ENCODE peak calls at places on chromosome 13, in ten cellular contexts. A, C, I, L, V, Y, P, T, N and S are unnamed samples.

GRCh38 chr13:45464141-45464686 is 525 bp upstream of the COG3 start:
- DNase-seq in A (no peak), C (no peak), I (no peak), L (no peak), V (no peak), Y (peak), P (no peak), T (peak), N (no peak), S (no peak)

GRCh38 chr13:87498681-87499080 is 172.5 kb upstream of the SLITRK5 start:
- DNase-seq in A (no peak), C (no peak), I (no peak), L (peak), V (no peak), Y (no peak), P (no peak), T (no peak), N (no peak), S (no peak)

GRCh38 chr13:60169239-60170031 is 5.7 kb upstream of the DIAPH3 start:
- DNase-seq in A (no peak), C (no peak), I (no peak), L (no peak), V (no peak), Y (no peak), P (no peak), T (no peak), N (no peak), S (no peak)

GRCh38 chr13:87677334-87678234 is 6.4 kb downstream of the SLITRK5 start:
- DNase-seq in A (no peak), C (peak), I (no peak), L (peak), V (peak), Y (no peak), P (peak), T (peak), N (peak), S (peak)

GRCh38 chr13:95207769-95208366 is 93.4 kb downstream of the ABCC4 start:
- DNase-seq in A (no peak), C (peak), I (no peak), L (no peak), V (no peak), Y (no peak), P (no peak), T (no peak), N (no peak), S (no peak)

GRCh38 chr13:95644611-95645052 is at the start of gene DZIP1:
- DNase-seq in A (peak), C (peak), I (no peak), L (peak), V (peak), Y (peak), P (peak), T (peak), N (peak), S (peak)

GRCh38 chr13:89393758-89394157 is 1722.6 kb downstream of the SLITRK5 start:
- DNase-seq in A (no peak), C (no peak), I (no peak), L (no peak), V (no peak), Y (no peak), P (no peak), T (no peak), N (no peak), S (no peak)

GRCh38 chr13:39773833-39774232 is 118.4 kb downstream of the COG6 start:
- DNase-seq in A (no peak), C (no peak), I (no peak), L (no peak), V (no peak), Y (no peak), P (no peak), T (no peak), N (no peak), S (no peak)

GRCh38 chr13:44141213-44141724 is 232.4 kb upstream of the SERP2 start:
- DNase-seq in A (no peak), C (peak), I (peak), L (no peak), V (no peak), Y (no peak), P (no peak), T (no peak), N (peak), S (no peak)

GRCh38 chr13:97322740-97323342 is 100.7 kb downstream of the MBNL2 start:
- DNase-seq in A (no peak), C (no peak), I (no peak), L (no peak), V (no peak), Y (no peak), P (no peak), T (no peak), N (no peak), S (no peak)

GRCh38 chr13:58542530-58542929 is 911.0 kb downstream of the PCDH17 start:
- DNase-seq in A (no peak), C (no peak), I (no peak), L (no peak), V (no peak), Y (no peak), P (no peak), T (no peak), N (no peak), S (no peak)

GRCh38 chr13:101714195-101714594 is 261.7 kb downstream of the ITGBL1 start:
- DNase-seq in A (no peak), C (no peak), I (no peak), L (no peak), V (no peak), Y (no peak), P (no peak), T (no peak), N (no peak), S (no peak)